ENCODE peak calls at places on chromosomes 4 and X, in nine cellular contexts. One of them, this sample, is unnamed.

GRCh38 chrX:83966347-83966746 is 105.4 kb downstream of the CYLC1 start:
- DNase-seq in astrocyte of the cerebellum: no peak
- DNase-seq in tibial artery: no peak
- DNase-seq in sigmoid colon: no peak
- DNase-seq in heart left ventricle: no peak
- DNase-seq in CD8-positive, alpha-beta memory T cell: no peak
- DNase-seq in fibroblast of lung: no peak
- DNase-seq in uterus: no peak
- DNase-seq in choroid plexus epithelial cell: no peak
- DNase-seq in this sample: no peak

GRCh38 chrX:30941898-30942297 is 52.8 kb upstream of the TAB3 start:
- DNase-seq in choroid plexus epithelial cell: no peak
- DNase-seq in tibial artery: no peak
- DNase-seq in heart left ventricle: no peak
- DNase-seq in astrocyte of the cerebellum: no peak
- DNase-seq in fibroblast of lung: no peak
- DNase-seq in sigmoid colon: no peak
- DNase-seq in uterus: no peak
- DNase-seq in CD8-positive, alpha-beta memory T cell: no peak
- DNase-seq in this sample: no peak

GRCh38 chr4:71941001-71941400 is 90.8 kb upstream of the NPFFR2 start:
- DNase-seq in astrocyte of the cerebellum: no peak
- DNase-seq in uterus: no peak
- DNase-seq in heart left ventricle: no peak
- DNase-seq in fibroblast of lung: peak; percentile 19
- DNase-seq in CD8-positive, alpha-beta memory T cell: no peak
- DNase-seq in sigmoid colon: no peak
- DNase-seq in tibial artery: no peak
- DNase-seq in choroid plexus epithelial cell: peak; percentile 4
- DNase-seq in this sample: no peak

GRCh38 chr4:26163425-26164362 is 157.1 kb upstream of the RBPJ start:
- DNase-seq in heart left ventricle: no peak
- DNase-seq in uterus: no peak
- DNase-seq in astrocyte of the cerebellum: no peak
- DNase-seq in CD8-positive, alpha-beta memory T cell: no peak
- DNase-seq in choroid plexus epithelial cell: no peak
- DNase-seq in tibial artery: no peak
- DNase-seq in fibroblast of lung: no peak
- DNase-seq in sigmoid colon: no peak
- DNase-seq in this sample: no peak

GRCh38 chr4:48047421-48047844 is 30.9 kb downstream of the NIPAL1 start:
- DNase-seq in sigmoid colon: no peak
- DNase-seq in astrocyte of the cerebellum: no peak
- DNase-seq in tibial artery: no peak
- DNase-seq in fibroblast of lung: no peak
- DNase-seq in uterus: no peak
- DNase-seq in heart left ventricle: peak; percentile 22
- DNase-seq in choroid plexus epithelial cell: peak; percentile 28
- DNase-seq in CD8-positive, alpha-beta memory T cell: peak; percentile 31
- DNase-seq in this sample: no peak

GRCh38 chrX:71111141-71111843 is at the start of gene IL2RG:
- DNase-seq in tibial artery: no peak
- DNase-seq in fibroblast of lung: no peak
- DNase-seq in CD8-positive, alpha-beta memory T cell: peak; percentile 60
- DNase-seq in astrocyte of the cerebellum: no peak
- DNase-seq in sigmoid colon: no peak
- DNase-seq in uterus: no peak
- DNase-seq in heart left ventricle: no peak
- DNase-seq in choroid plexus epithelial cell: no peak
- DNase-seq in this sample: no peak

GRCh38 chrX:9860826-9861225 is 74.6 kb downstream of the SHROOM2 start:
- DNase-seq in fibroblast of lung: no peak
- DNase-seq in sigmoid colon: no peak
- DNase-seq in CD8-positive, alpha-beta memory T cell: no peak
- DNase-seq in astrocyte of the cerebellum: no peak
- DNase-seq in heart left ventricle: no peak
- DNase-seq in tibial artery: no peak
- DNase-seq in uterus: no peak
- DNase-seq in choroid plexus epithelial cell: no peak
- DNase-seq in this sample: no peak

GRCh38 chrX:133838761-133839676 is 146.4 kb downstream of the GPC3 start:
- DNase-seq in CD8-positive, alpha-beta memory T cell: no peak
- DNase-seq in tibial artery: no peak
- DNase-seq in astrocyte of the cerebellum: peak; percentile 13
- DNase-seq in fibroblast of lung: peak; percentile 14
- DNase-seq in heart left ventricle: no peak
- DNase-seq in choroid plexus epithelial cell: peak; percentile 60
- DNase-seq in sigmoid colon: no peak
- DNase-seq in uterus: no peak
- DNase-seq in this sample: no peak

GRCh38 chr4:63222466-63222865 is 1186.8 kb downstream of the TECRL start:
- DNase-seq in sigmoid colon: no peak
- DNase-seq in CD8-positive, alpha-beta memory T cell: no peak
- DNase-seq in astrocyte of the cerebellum: no peak
- DNase-seq in heart left ventricle: no peak
- DNase-seq in uterus: no peak
- DNase-seq in tibial artery: no peak
- DNase-seq in fibroblast of lung: no peak
- DNase-seq in choroid plexus epithelial cell: no peak
- DNase-seq in this sample: no peak

GRCh38 chrX:155535866-155536265 is 76.9 kb downstream of the TMLHE start:
- DNase-seq in choroid plexus epithelial cell: no peak
- DNase-seq in CD8-positive, alpha-beta memory T cell: no peak
- DNase-seq in tibial artery: no peak
- DNase-seq in heart left ventricle: no peak
- DNase-seq in astrocyte of the cerebellum: no peak
- DNase-seq in sigmoid colon: no peak
- DNase-seq in uterus: no peak
- DNase-seq in fibroblast of lung: peak; percentile 5
- DNase-seq in this sample: no peak

GRCh38 chrX:106707771-106708454 is 18.6 kb upstream of the RNF128 start:
- DNase-seq in CD8-positive, alpha-beta memory T cell: no peak
- DNase-seq in tibial artery: no peak
- DNase-seq in choroid plexus epithelial cell: peak; percentile 87
- DNase-seq in uterus: no peak
- DNase-seq in fibroblast of lung: peak; percentile 97
- DNase-seq in sigmoid colon: no peak
- DNase-seq in astrocyte of the cerebellum: peak; percentile 57
- DNase-seq in heart left ventricle: no peak
- DNase-seq in this sample: peak; percentile 76

GRCh38 chrX:42934020-42934701 is 156.2 kb upstream of the PPP1R2C start:
- DNase-seq in astrocyte of the cerebellum: no peak
- DNase-seq in heart left ventricle: no peak
- DNase-seq in CD8-positive, alpha-beta memory T cell: no peak
- DNase-seq in sigmoid colon: no peak
- DNase-seq in choroid plexus epithelial cell: peak; percentile 4
- DNase-seq in tibial artery: no peak
- DNase-seq in uterus: no peak
- DNase-seq in fibroblast of lung: peak; percentile 1
- DNase-seq in this sample: no peak

GRCh38 chrX:79138658-79139241 is 5.7 kb upstream of the GPR174 start:
- DNase-seq in CD8-positive, alpha-beta memory T cell: no peak
- DNase-seq in sigmoid colon: no peak
- DNase-seq in astrocyte of the cerebellum: no peak
- DNase-seq in choroid plexus epithelial cell: no peak
- DNase-seq in tibial artery: no peak
- DNase-seq in heart left ventricle: no peak
- DNase-seq in fibroblast of lung: no peak
- DNase-seq in uterus: no peak
- DNase-seq in this sample: no peak

GRCh38 chr4:41507292-41507933 is 30.5 kb upstream of the LIMCH1 start:
- DNase-seq in uterus: no peak
- DNase-seq in heart left ventricle: no peak
- DNase-seq in sigmoid colon: no peak
- DNase-seq in choroid plexus epithelial cell: no peak
- DNase-seq in tibial artery: no peak
- DNase-seq in fibroblast of lung: peak; percentile 67
- DNase-seq in CD8-positive, alpha-beta memory T cell: no peak
- DNase-seq in astrocyte of the cerebellum: no peak
- DNase-seq in this sample: no peak

GRCh38 chr4:36392916-36393315 is 111.5 kb downstream of the DTHD1 start:
- DNase-seq in fibroblast of lung: peak; percentile 7
- DNase-seq in sigmoid colon: no peak
- DNase-seq in heart left ventricle: no peak
- DNase-seq in tibial artery: no peak
- DNase-seq in astrocyte of the cerebellum: no peak
- DNase-seq in CD8-positive, alpha-beta memory T cell: no peak
- DNase-seq in uterus: no peak
- DNase-seq in choroid plexus epithelial cell: no peak
- DNase-seq in this sample: no peak

GRCh38 chrX:7111518-7111917 is 36.0 kb upstream of the STS start:
- DNase-seq in fibroblast of lung: no peak
- DNase-seq in CD8-positive, alpha-beta memory T cell: no peak
- DNase-seq in astrocyte of the cerebellum: no peak
- DNase-seq in uterus: no peak
- DNase-seq in choroid plexus epithelial cell: no peak
- DNase-seq in tibial artery: no peak
- DNase-seq in sigmoid colon: no peak
- DNase-seq in heart left ventricle: no peak
- DNase-seq in this sample: no peak
- H3K4me3 ChIP-seq in fibroblast of lung: no peak overlapping the region
- H3K4me3 ChIP-seq in CD8-positive, alpha-beta memory T cell: no peak overlapping the region
- H3K4me3 ChIP-seq in astrocyte of the cerebellum: no peak overlapping the region
- H3K4me3 ChIP-seq in uterus: no peak overlapping the region
- H3K4me3 ChIP-seq in choroid plexus epithelial cell: no peak overlapping the region
- H3K4me3 ChIP-seq in tibial artery: no peak overlapping the region
- H3K4me3 ChIP-seq in sigmoid colon: no peak overlapping the region
- H3K4me3 ChIP-seq in heart left ventricle: no peak overlapping the region
- H3K4me3 ChIP-seq in this sample: no peak overlapping the region

DNA sequence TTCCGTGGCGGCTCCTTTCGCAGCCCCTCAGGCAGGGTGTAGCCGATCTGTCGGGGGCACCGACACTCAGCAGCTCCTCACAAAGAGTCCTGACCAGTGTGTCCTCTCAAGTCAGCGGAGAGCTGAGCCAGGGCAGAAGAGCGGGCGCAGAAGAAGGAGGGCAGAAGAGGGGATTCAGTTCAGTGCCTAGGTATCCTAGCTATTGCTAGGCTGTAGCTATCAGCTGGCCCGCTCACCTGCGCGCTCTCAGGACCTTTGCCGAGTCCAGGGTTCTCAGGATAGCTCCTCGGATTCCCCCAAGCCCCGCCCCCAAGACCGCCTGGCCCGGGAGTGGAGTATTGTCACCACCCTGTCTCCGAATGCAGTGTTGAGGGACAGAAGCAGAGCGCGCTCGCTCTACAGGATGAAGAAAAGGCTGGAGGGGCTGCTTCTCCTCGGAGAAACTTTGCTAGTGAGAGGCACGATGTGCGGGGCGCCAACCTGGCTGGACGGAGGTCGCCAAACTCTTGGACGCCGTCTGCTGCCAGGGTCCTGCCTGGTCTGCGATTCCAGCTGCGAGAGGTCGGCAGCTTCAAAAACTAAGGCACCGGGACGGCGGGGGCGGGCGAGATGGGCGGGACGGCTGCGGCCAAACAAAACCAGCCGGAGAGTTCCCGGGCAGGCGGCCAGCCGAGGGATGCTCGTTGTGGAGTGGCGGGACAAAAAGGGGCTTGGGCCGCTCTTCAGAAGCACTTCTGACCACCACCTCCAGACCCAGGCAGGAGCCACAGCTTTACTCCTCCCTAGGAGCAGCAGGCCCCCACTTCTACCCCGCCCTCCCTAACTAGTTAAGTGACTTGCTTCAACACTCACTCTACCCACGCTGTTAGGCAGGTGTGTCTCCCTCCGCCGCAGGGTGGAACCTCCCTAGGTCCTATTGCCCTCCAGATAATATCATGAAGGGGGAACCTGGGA is at the start of gene XKRX:
- DNase-seq in sigmoid colon: no peak
- DNase-seq in fibroblast of lung: peak; percentile 18
- DNase-seq in tibial artery: peak; percentile 56
- DNase-seq in CD8-positive, alpha-beta memory T cell: no peak
- DNase-seq in heart left ventricle: no peak
- DNase-seq in choroid plexus epithelial cell: no peak
- DNase-seq in astrocyte of the cerebellum: no peak
- DNase-seq in uterus: peak; percentile 18
- DNase-seq in this sample: no peak
- H3K4me3 ChIP-seq in sigmoid colon: peak within 1 kb of the TSS; percentile 47
- H3K4me3 ChIP-seq in fibroblast of lung: peak within 1 kb of the TSS; percentile 43
- H3K4me3 ChIP-seq in tibial artery: peak within 1 kb of the TSS; percentile 43
- H3K4me3 ChIP-seq in CD8-positive, alpha-beta memory T cell: peak within 1 kb of the TSS; percentile 43
- H3K4me3 ChIP-seq in heart left ventricle: no peak within 1 kb of the TSS
- H3K4me3 ChIP-seq in choroid plexus epithelial cell: peak within 1 kb of the TSS; percentile 51
- H3K4me3 ChIP-seq in astrocyte of the cerebellum: peak within 1 kb of the TSS; percentile 29
- H3K4me3 ChIP-seq in uterus: peak within 1 kb of the TSS; percentile 25
- H3K4me3 ChIP-seq in this sample: peak within 1 kb of the TSS; percentile 40

DNA sequence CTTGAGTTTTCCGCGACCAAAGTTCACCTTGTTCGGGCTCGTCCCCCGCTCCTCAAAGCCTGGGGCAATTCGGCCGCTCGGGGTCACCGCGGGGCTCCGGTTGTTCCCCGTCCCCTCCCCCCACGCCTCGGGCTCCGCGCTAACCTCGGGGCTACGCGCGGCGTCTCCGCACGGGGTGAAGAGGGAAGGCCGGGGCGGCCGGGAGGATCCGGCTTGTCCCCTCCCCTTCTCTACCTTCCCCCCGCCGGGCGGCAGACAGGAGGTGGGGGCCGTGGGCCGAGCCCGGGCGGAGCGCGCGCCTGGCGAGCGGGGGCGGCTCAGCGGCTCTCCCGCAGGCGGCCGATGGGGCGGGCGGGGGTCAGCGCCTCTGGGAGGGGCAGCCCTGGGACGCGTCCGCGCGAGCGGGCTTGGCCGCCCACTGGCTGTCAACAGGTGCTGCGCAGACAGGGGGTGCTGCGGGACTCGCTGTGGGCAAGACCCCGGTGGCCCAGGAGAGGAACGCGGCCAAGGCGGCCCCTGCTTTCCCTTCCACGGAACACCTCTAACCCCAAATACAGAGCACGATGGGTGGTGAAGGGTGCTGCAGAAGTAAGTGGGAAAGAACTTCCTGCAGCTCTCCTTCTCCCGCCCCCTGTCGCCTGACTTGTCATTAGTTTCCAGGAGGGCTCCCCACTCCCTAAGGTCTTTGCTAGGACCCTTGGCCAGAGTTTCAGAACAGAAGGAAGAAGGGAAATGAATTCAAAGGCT is at the start of gene PDGFC:
- DNase-seq in astrocyte of the cerebellum: no peak
- DNase-seq in choroid plexus epithelial cell: peak; percentile 77
- DNase-seq in CD8-positive, alpha-beta memory T cell: no peak
- DNase-seq in tibial artery: peak; percentile 91
- DNase-seq in sigmoid colon: peak; percentile 91
- DNase-seq in fibroblast of lung: peak; percentile 84
- DNase-seq in uterus: peak; percentile 81
- DNase-seq in heart left ventricle: peak; percentile 78
- DNase-seq in this sample: no peak
- H3K4me3 ChIP-seq in astrocyte of the cerebellum: peak within 1 kb of the TSS; percentile 92
- H3K4me3 ChIP-seq in choroid plexus epithelial cell: peak within 1 kb of the TSS; percentile 72
- H3K4me3 ChIP-seq in CD8-positive, alpha-beta memory T cell: no peak within 1 kb of the TSS
- H3K4me3 ChIP-seq in tibial artery: peak within 1 kb of the TSS; percentile 89
- H3K4me3 ChIP-seq in sigmoid colon: peak within 1 kb of the TSS; percentile 90
- H3K4me3 ChIP-seq in fibroblast of lung: peak within 1 kb of the TSS; percentile 96
- H3K4me3 ChIP-seq in uterus: peak within 1 kb of the TSS; percentile 69
- H3K4me3 ChIP-seq in heart left ventricle: peak within 1 kb of the TSS; percentile 81
- H3K4me3 ChIP-seq in this sample: peak within 1 kb of the TSS; percentile 83

DNA sequence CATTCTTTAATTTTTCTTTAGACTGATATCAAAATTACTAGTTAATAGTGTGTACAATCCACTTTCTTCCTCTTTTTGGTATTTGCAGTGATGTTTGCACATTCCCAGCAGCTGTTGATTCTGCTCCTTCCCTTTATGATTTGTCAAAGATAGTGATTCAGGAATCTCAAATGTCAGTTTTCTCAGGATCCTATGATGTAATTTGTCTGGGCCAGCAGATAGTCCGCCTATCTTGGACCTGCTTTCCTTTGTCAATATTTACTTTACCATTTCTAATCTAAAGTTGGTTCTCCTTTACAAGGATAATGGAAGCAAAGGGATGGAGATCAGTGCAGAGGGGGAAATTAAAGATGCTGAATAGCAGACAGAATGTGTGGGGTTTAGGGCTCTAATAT is 122.1 kb downstream of the REELD1 start:
- DNase-seq in choroid plexus epithelial cell: peak; percentile 14
- DNase-seq in CD8-positive, alpha-beta memory T cell: no peak
- DNase-seq in astrocyte of the cerebellum: no peak
- DNase-seq in uterus: no peak
- DNase-seq in heart left ventricle: no peak
- DNase-seq in tibial artery: no peak
- DNase-seq in sigmoid colon: no peak
- DNase-seq in fibroblast of lung: peak; percentile 30
- DNase-seq in this sample: no peak
- H3K4me3 ChIP-seq in choroid plexus epithelial cell: no peak overlapping the region
- H3K4me3 ChIP-seq in CD8-positive, alpha-beta memory T cell: no peak overlapping the region
- H3K4me3 ChIP-seq in astrocyte of the cerebellum: no peak overlapping the region
- H3K4me3 ChIP-seq in uterus: no peak overlapping the region
- H3K4me3 ChIP-seq in heart left ventricle: no peak overlapping the region
- H3K4me3 ChIP-seq in tibial artery: no peak overlapping the region
- H3K4me3 ChIP-seq in sigmoid colon: no peak overlapping the region
- H3K4me3 ChIP-seq in fibroblast of lung: no peak overlapping the region
- H3K4me3 ChIP-seq in this sample: no peak overlapping the region